ENCODE peak calls at places on chromosomes 13 and 19, in eight cellular contexts. G is tibial nerve; I is endothelial cell; V is lung; Q is lower leg skin; T is smooth muscle cell of the brain vasculature; S is AG08396; E is CD4-positive, alpha-beta T cell. A is an unnamed sample.

GRCh38 chr13:59776924-59777690 is 386.6 kb downstream of the DIAPH3 start:
- DNase-seq in G (no peak), I (no peak), V (no peak), Q (no peak), T (peak; percentile 10), S (peak; percentile 28), E (no peak), A (peak; percentile 48)

GRCh38 chr19:36257512-36257876 is 42.6 kb downstream of the ZNF146 start:
- DNase-seq in G (no peak), I (no peak), V (no peak), Q (no peak), T (no peak), S (no peak), E (no peak), A (peak; percentile 57)

GRCh38 chr13:35916186-35916585 is 215.0 kb downstream of the DCLK1 start:
- DNase-seq in G (no peak), I (no peak), V (no peak), Q (no peak), T (no peak), S (no peak), E (no peak), A (no peak)

GRCh38 chr13:111011899-111012298 is 97.0 kb upstream of the ANKRD10 start:
- DNase-seq in G (no peak), I (no peak), V (no peak), Q (no peak), T (no peak), S (peak; percentile 54), E (no peak), A (peak; percentile 67)

GRCh38 chr13:28655566-28655965 is 3.4 kb upstream of the POMP start:
- DNase-seq in G (no peak), I (no peak), V (no peak), Q (no peak), T (no peak), S (peak; percentile 57), E (no peak), A (peak; percentile 53)

GRCh38 chr13:39313721-39314120 is 275.5 kb downstream of the NHLRC3 start:
- DNase-seq in G (no peak), I (no peak), V (no peak), Q (no peak), T (no peak), S (no peak), E (no peak), A (no peak)

GRCh38 chr13:56561327-56561726 is 579.4 kb upstream of the PRR20A start:
- DNase-seq in G (no peak), I (peak; percentile 4), V (no peak), Q (no peak), T (no peak), S (no peak), E (no peak), A (no peak)

GRCh38 chr13:29503041-29503837 is 92.2 kb downstream of the SLC7A1 start:
- DNase-seq in G (no peak), I (peak; percentile 56), V (no peak), Q (no peak), T (no peak), S (peak; percentile 67), E (no peak), A (peak; percentile 90)

GRCh38 chr13:91297503-91297902 is 50.0 kb upstream of the MIR17HG start:
- DNase-seq in G (no peak), I (no peak), V (no peak), Q (no peak), T (no peak), S (no peak), E (no peak), A (no peak)

GRCh38 chr13:45105895-45106294 is 14.4 kb upstream of the GTF2F2 start:
- DNase-seq in G (no peak), I (no peak), V (no peak), Q (no peak), T (no peak), S (peak; percentile 47), E (no peak), A (no peak)

GRCh38 chr19:42272535-42272897 is 3.5 kb downstream of the CIC start:
- DNase-seq in G (no peak), I (no peak), V (no peak), Q (no peak), T (no peak), S (no peak), E (no peak), A (no peak)

GRCh38 chr19:36221474-36221873 is 6.6 kb downstream of the ZNF146 start:
- DNase-seq in G (no peak), I (no peak), V (no peak), Q (no peak), T (no peak), S (no peak), E (no peak), A (no peak)

GRCh38 chr13:42814868-42815267 is 33.5 kb downstream of the FAM216B start:
- DNase-seq in G (no peak), I (no peak), V (no peak), Q (no peak), T (peak; percentile 21), S (peak; percentile 42), E (no peak), A (peak; percentile 60)

GRCh38 chr19:48896191-48896720 is 2.3 kb downstream of the TULP2 start:
- DNase-seq in G (peak; percentile 49), I (no peak), V (peak; percentile 73), Q (peak; percentile 46), T (no peak), S (no peak), E (no peak), A (peak; percentile 79)

GRCh38 chr19:3396881-3397265 is 30.5 kb downstream of the NFIC start:
- DNase-seq in G (no peak), I (no peak), V (no peak), Q (no peak), T (no peak), S (no peak), E (no peak), A (no peak)

GRCh38 chr19:55497777-55498176 is 9.5 kb downstream of the SSC5D start:
- DNase-seq in G (no peak), I (no peak), V (no peak), Q (no peak), T (no peak), S (no peak), E (no peak), A (no peak)

GRCh38 chr19:51651216-51651846 is 4.7 kb upstream of the SIGLEC14 start:
- DNase-seq in G (no peak), I (no peak), V (peak; percentile 38), Q (no peak), T (no peak), S (no peak), E (no peak), A (no peak)

GRCh38 chr13:79673310-79673992 is 192.5 kb downstream of the NDFIP2 start:
- DNase-seq in G (no peak), I (no peak), V (no peak), Q (no peak), T (no peak), S (no peak), E (no peak), A (no peak)

GRCh38 chr19:51407631-51408131 is 9.8 kb downstream of the SIGLEC10 start:
- DNase-seq in G (no peak), I (no peak), V (no peak), Q (no peak), T (no peak), S (no peak), E (no peak), A (peak; percentile 40)

GRCh38 chr19:8109455-8109854 is 39.9 kb downstream of the FBN3 start:
- DNase-seq in G (no peak), I (no peak), V (no peak), Q (no peak), T (no peak), S (no peak), E (no peak), A (no peak)

GRCh38 chr19:5407356-5407755 is 47.9 kb upstream of the ZNRF4 start:
- DNase-seq in G (no peak), I (no peak), V (no peak), Q (no peak), T (no peak), S (no peak), E (no peak), A (no peak)

GRCh38 chr13:94620286-94620896 is 18.7 kb downstream of the GPR180 start:
- DNase-seq in G (no peak), I (peak; percentile 26), V (no peak), Q (no peak), T (no peak), S (no peak), E (no peak), A (peak; percentile 28)

GRCh38 chr13:25286308-25286968 is 850 bp downstream of the MTMR6 start:
- DNase-seq in G (no peak), I (peak; percentile 37), V (no peak), Q (no peak), T (no peak), S (peak; percentile 51), E (peak; percentile 19), A (peak; percentile 60)

GRCh38 chr13:62293081-62293480 is 877.4 kb upstream of the PCDH20 start:
- DNase-seq in G (no peak), I (no peak), V (no peak), Q (peak; percentile 15), T (no peak), S (no peak), E (no peak), A (no peak)

GRCh38 chr19:8251025-8251472 is 41.9 kb downstream of the CERS4 start:
- DNase-seq in G (peak; percentile 63), I (no peak), V (peak; percentile 87), Q (peak; percentile 49), T (no peak), S (peak; percentile 52), E (no peak), A (no peak)

GRCh38 chr13:45149964-45150363 is 29.7 kb downstream of the GTF2F2 start:
- DNase-seq in G (no peak), I (no peak), V (no peak), Q (no peak), T (no peak), S (no peak), E (no peak), A (no peak)

GRCh38 chr13:20526664-20527063 is 1.0 kb upstream of the CRYL1 start:
- DNase-seq in G (no peak), I (no peak), V (no peak), Q (no peak), T (no peak), S (no peak), E (no peak), A (no peak)

GRCh38 chr13:113207890-113208423 is 512 bp downstream of the PCID2 start:
- DNase-seq in G (no peak), I (peak; percentile 63), V (no peak), Q (no peak), T (no peak), S (peak; percentile 55), E (no peak), A (peak; percentile 68)

GRCh38 chr19:55258476-55258827 is 365 bp downstream of the PPP6R1 start:
- DNase-seq in G (no peak), I (peak; percentile 34), V (no peak), Q (no peak), T (no peak), S (peak; percentile 72), E (peak; percentile 35), A (peak; percentile 80)

GRCh38 chr13:111259058-111259457 is 61.4 kb upstream of the TEX29 start:
- DNase-seq in G (no peak), I (no peak), V (peak; percentile 22), Q (no peak), T (no peak), S (no peak), E (no peak), A (no peak)

GRCh38 chr13:40580566-40581276 is 85.7 kb downstream of the FOXO1 start:
- DNase-seq in G (no peak), I (no peak), V (no peak), Q (no peak), T (no peak), S (no peak), E (no peak), A (no peak)

GRCh38 chr13:102707465-102707864 is 12.6 kb upstream of the METTL21C start:
- DNase-seq in G (no peak), I (no peak), V (no peak), Q (no peak), T (no peak), S (peak; percentile 50), E (no peak), A (peak; percentile 76)

GRCh38 chr19:44875666-44876418 is 15.2 kb upstream of the TOMM40 start:
- DNase-seq in G (no peak), I (no peak), V (no peak), Q (no peak), T (no peak), S (no peak), E (no peak), A (no peak)

GRCh38 chr13:79581870-79582315 is 100.9 kb downstream of the NDFIP2 start:
- DNase-seq in G (no peak), I (no peak), V (no peak), Q (peak; percentile 27), T (peak; percentile 20), S (no peak), E (no peak), A (peak; percentile 22)